ENCODE peak calls at places on chromosome 14, in seven cellular contexts. One of them, this sample, is unnamed.

GRCh38 chr14:76870146-76870545 is 43.9 kb downstream of the LRRC74A start:
- ATAC-seq in Panc1: peak
- ATAC-seq in stimulated activated naive CD8-positive, alpha-beta T cell treated with anti-CD3 and anti-CD28 coated beads, Interleukin-15, Interleukin-2, amounts not matched to agents 100 U/mL and 50 U/mL, for 24 hours: no peak
- ATAC-seq in right lobe of liver: no peak
- ATAC-seq in Right ventricle myocardium superior: no peak
- ATAC-seq in naive B cell: no peak
- ATAC-seq in left lung: no peak
- ATAC-seq in this sample: no peak

GRCh38 chr14:55122441-55122986 is 6.5 kb upstream of the LGALS3 start:
- ATAC-seq in right lobe of liver: no peak
- ATAC-seq in Right ventricle myocardium superior: peak
- ATAC-seq in Panc1: peak
- ATAC-seq in stimulated activated naive CD8-positive, alpha-beta T cell treated with anti-CD3 and anti-CD28 coated beads, Interleukin-15, Interleukin-2, amounts not matched to agents 100 U/mL and 50 U/mL, for 24 hours: no peak
- ATAC-seq in left lung: peak
- ATAC-seq in naive B cell: no peak
- ATAC-seq in this sample: no peak

GRCh38 chr14:74661726-74662450 is 49.9 kb upstream of the LTBP2 start:
- ATAC-seq in left lung: no peak
- ATAC-seq in stimulated activated naive CD8-positive, alpha-beta T cell treated with anti-CD3 and anti-CD28 coated beads, Interleukin-15, Interleukin-2, amounts not matched to agents 100 U/mL and 50 U/mL, for 24 hours: no peak
- ATAC-seq in naive B cell: no peak
- ATAC-seq in Panc1: no peak
- ATAC-seq in right lobe of liver: no peak
- ATAC-seq in Right ventricle myocardium superior: peak
- ATAC-seq in this sample: no peak

GRCh38 chr14:89206426-89206825 is 210.6 kb downstream of the FOXN3 start:
- ATAC-seq in stimulated activated naive CD8-positive, alpha-beta T cell treated with anti-CD3 and anti-CD28 coated beads, Interleukin-15, Interleukin-2, amounts not matched to agents 100 U/mL and 50 U/mL, for 24 hours: no peak
- ATAC-seq in naive B cell: no peak
- ATAC-seq in left lung: no peak
- ATAC-seq in Right ventricle myocardium superior: no peak
- ATAC-seq in right lobe of liver: no peak
- ATAC-seq in Panc1: no peak
- ATAC-seq in this sample: no peak

GRCh38 chr14:105486974-105487448 is 325 bp downstream of the CRIP1 start:
- ATAC-seq in naive B cell: no peak
- ATAC-seq in Panc1: no peak
- ATAC-seq in Right ventricle myocardium superior: peak
- ATAC-seq in right lobe of liver: no peak
- ATAC-seq in stimulated activated naive CD8-positive, alpha-beta T cell treated with anti-CD3 and anti-CD28 coated beads, Interleukin-15, Interleukin-2, amounts not matched to agents 100 U/mL and 50 U/mL, for 24 hours: no peak
- ATAC-seq in left lung: no peak
- ATAC-seq in this sample: peak

GRCh38 chr14:68361231-68361630 is 431.6 kb downstream of the ZFP36L1 start:
- ATAC-seq in right lobe of liver: no peak
- ATAC-seq in naive B cell: no peak
- ATAC-seq in stimulated activated naive CD8-positive, alpha-beta T cell treated with anti-CD3 and anti-CD28 coated beads, Interleukin-15, Interleukin-2, amounts not matched to agents 100 U/mL and 50 U/mL, for 24 hours: no peak
- ATAC-seq in Panc1: no peak
- ATAC-seq in Right ventricle myocardium superior: no peak
- ATAC-seq in left lung: peak
- ATAC-seq in this sample: no peak

GRCh38 chr14:97977711-97978261 is 1180.6 kb downstream of the VRK1 start:
- ATAC-seq in Right ventricle myocardium superior: peak
- ATAC-seq in naive B cell: no peak
- ATAC-seq in left lung: peak
- ATAC-seq in Panc1: no peak
- ATAC-seq in stimulated activated naive CD8-positive, alpha-beta T cell treated with anti-CD3 and anti-CD28 coated beads, Interleukin-15, Interleukin-2, amounts not matched to agents 100 U/mL and 50 U/mL, for 24 hours: peak
- ATAC-seq in right lobe of liver: peak
- ATAC-seq in this sample: no peak

GRCh38 chr14:91078095-91078737 is 17.8 kb upstream of the RPS6KA5 start:
- ATAC-seq in right lobe of liver: no peak
- ATAC-seq in Right ventricle myocardium superior: no peak
- ATAC-seq in left lung: no peak
- ATAC-seq in naive B cell: no peak
- ATAC-seq in stimulated activated naive CD8-positive, alpha-beta T cell treated with anti-CD3 and anti-CD28 coated beads, Interleukin-15, Interleukin-2, amounts not matched to agents 100 U/mL and 50 U/mL, for 24 hours: peak
- ATAC-seq in Panc1: no peak
- ATAC-seq in this sample: no peak

GRCh38 chr14:20774258-20774657 is 6.1 kb downstream of the EDDM3B start:
- ATAC-seq in naive B cell: no peak
- ATAC-seq in Panc1: no peak
- ATAC-seq in right lobe of liver: no peak
- ATAC-seq in left lung: peak
- ATAC-seq in stimulated activated naive CD8-positive, alpha-beta T cell treated with anti-CD3 and anti-CD28 coated beads, Interleukin-15, Interleukin-2, amounts not matched to agents 100 U/mL and 50 U/mL, for 24 hours: no peak
- ATAC-seq in Right ventricle myocardium superior: no peak
- ATAC-seq in this sample: no peak

GRCh38 chr14:59897757-59898383 is 22.1 kb upstream of the LRRC9 start:
- ATAC-seq in Right ventricle myocardium superior: no peak
- ATAC-seq in right lobe of liver: peak
- ATAC-seq in naive B cell: no peak
- ATAC-seq in Panc1: no peak
- ATAC-seq in stimulated activated naive CD8-positive, alpha-beta T cell treated with anti-CD3 and anti-CD28 coated beads, Interleukin-15, Interleukin-2, amounts not matched to agents 100 U/mL and 50 U/mL, for 24 hours: no peak
- ATAC-seq in left lung: peak
- ATAC-seq in this sample: no peak

GRCh38 chr14:56745091-56745490 is 65.2 kb downstream of the OTX2 start:
- ATAC-seq in Panc1: no peak
- ATAC-seq in left lung: no peak
- ATAC-seq in stimulated activated naive CD8-positive, alpha-beta T cell treated with anti-CD3 and anti-CD28 coated beads, Interleukin-15, Interleukin-2, amounts not matched to agents 100 U/mL and 50 U/mL, for 24 hours: no peak
- ATAC-seq in naive B cell: no peak
- ATAC-seq in Right ventricle myocardium superior: no peak
- ATAC-seq in right lobe of liver: no peak
- ATAC-seq in this sample: no peak

GRCh38 chr14:100017578-100017977 is 47.6 kb upstream of the EVL start:
- ATAC-seq in Panc1: no peak
- ATAC-seq in left lung: no peak
- ATAC-seq in Right ventricle myocardium superior: no peak
- ATAC-seq in naive B cell: no peak
- ATAC-seq in right lobe of liver: no peak
- ATAC-seq in stimulated activated naive CD8-positive, alpha-beta T cell treated with anti-CD3 and anti-CD28 coated beads, Interleukin-15, Interleukin-2, amounts not matched to agents 100 U/mL and 50 U/mL, for 24 hours: no peak
- ATAC-seq in this sample: no peak

GRCh38 chr14:78164226-78164853 is 5.8 kb upstream of the NRXN3 start:
- ATAC-seq in right lobe of liver: peak
- ATAC-seq in naive B cell: no peak
- ATAC-seq in Right ventricle myocardium superior: no peak
- ATAC-seq in stimulated activated naive CD8-positive, alpha-beta T cell treated with anti-CD3 and anti-CD28 coated beads, Interleukin-15, Interleukin-2, amounts not matched to agents 100 U/mL and 50 U/mL, for 24 hours: no peak
- ATAC-seq in Panc1: peak
- ATAC-seq in left lung: peak
- ATAC-seq in this sample: no peak

GRCh38 chr14:102333795-102334415 is 14.4 kb downstream of the ZNF839 start:
- ATAC-seq in right lobe of liver: no peak
- ATAC-seq in left lung: no peak
- ATAC-seq in stimulated activated naive CD8-positive, alpha-beta T cell treated with anti-CD3 and anti-CD28 coated beads, Interleukin-15, Interleukin-2, amounts not matched to agents 100 U/mL and 50 U/mL, for 24 hours: no peak
- ATAC-seq in naive B cell: no peak
- ATAC-seq in Right ventricle myocardium superior: peak
- ATAC-seq in Panc1: no peak
- ATAC-seq in this sample: no peak

GRCh38 chr14:55026793-55027560 is at the start of the genes SOCS4 and WDHD1:
- ATAC-seq in right lobe of liver: peak
- ATAC-seq in stimulated activated naive CD8-positive, alpha-beta T cell treated with anti-CD3 and anti-CD28 coated beads, Interleukin-15, Interleukin-2, amounts not matched to agents 100 U/mL and 50 U/mL, for 24 hours: peak
- ATAC-seq in Right ventricle myocardium superior: peak
- ATAC-seq in naive B cell: peak
- ATAC-seq in left lung: peak
- ATAC-seq in Panc1: peak
- ATAC-seq in this sample: peak

GRCh38 chr14:70873627-70874026 is 33.6 kb upstream of the PCNX1 start:
- ATAC-seq in Right ventricle myocardium superior: no peak
- ATAC-seq in left lung: no peak
- ATAC-seq in right lobe of liver: no peak
- ATAC-seq in stimulated activated naive CD8-positive, alpha-beta T cell treated with anti-CD3 and anti-CD28 coated beads, Interleukin-15, Interleukin-2, amounts not matched to agents 100 U/mL and 50 U/mL, for 24 hours: no peak
- ATAC-seq in naive B cell: no peak
- ATAC-seq in Panc1: no peak
- ATAC-seq in this sample: no peak

GRCh38 chr14:69713127-69713800 is 53.7 kb upstream of the SRSF5 start:
- ATAC-seq in naive B cell: no peak
- ATAC-seq in right lobe of liver: no peak
- ATAC-seq in Panc1: no peak
- ATAC-seq in Right ventricle myocardium superior: no peak
- ATAC-seq in left lung: peak
- ATAC-seq in stimulated activated naive CD8-positive, alpha-beta T cell treated with anti-CD3 and anti-CD28 coated beads, Interleukin-15, Interleukin-2, amounts not matched to agents 100 U/mL and 50 U/mL, for 24 hours: no peak
- ATAC-seq in this sample: no peak

GRCh38 chr14:38867561-38868150 is 235.4 kb downstream of the SEC23A start:
- ATAC-seq in Panc1: peak
- ATAC-seq in Right ventricle myocardium superior: peak
- ATAC-seq in naive B cell: no peak
- ATAC-seq in stimulated activated naive CD8-positive, alpha-beta T cell treated with anti-CD3 and anti-CD28 coated beads, Interleukin-15, Interleukin-2, amounts not matched to agents 100 U/mL and 50 U/mL, for 24 hours: peak
- ATAC-seq in left lung: peak
- ATAC-seq in right lobe of liver: peak
- ATAC-seq in this sample: peak

GRCh38 chr14:64474041-64474440 is 8.7 kb downstream of the AKAP5 start:
- ATAC-seq in stimulated activated naive CD8-positive, alpha-beta T cell treated with anti-CD3 and anti-CD28 coated beads, Interleukin-15, Interleukin-2, amounts not matched to agents 100 U/mL and 50 U/mL, for 24 hours: no peak
- ATAC-seq in Panc1: no peak
- ATAC-seq in left lung: no peak
- ATAC-seq in Right ventricle myocardium superior: no peak
- ATAC-seq in right lobe of liver: no peak
- ATAC-seq in naive B cell: no peak
- ATAC-seq in this sample: no peak

GRCh38 chr14:74655597-74656389 is 43.8 kb upstream of the LTBP2 start:
- ATAC-seq in left lung: peak
- ATAC-seq in Right ventricle myocardium superior: no peak
- ATAC-seq in naive B cell: no peak
- ATAC-seq in stimulated activated naive CD8-positive, alpha-beta T cell treated with anti-CD3 and anti-CD28 coated beads, Interleukin-15, Interleukin-2, amounts not matched to agents 100 U/mL and 50 U/mL, for 24 hours: no peak
- ATAC-seq in Panc1: no peak
- ATAC-seq in right lobe of liver: no peak
- ATAC-seq in this sample: no peak